ENCODE peak calls at places on chromosomes 5 and 9, in four cellular contexts. One of them, this sample, is unnamed. For H3K4me1, the result is how much of the 10 kb centered on the place peaks cover.

GRCh38 chr5:132274050-132274869 is 16.8 kb downstream of the PDLIM4 start:
- DNase-seq in HepG2: no peak
- DNase-seq in mesenchymal stem cell: no peak
- DNase-seq in colonic mucosa: peak
- DNase-seq in this sample: peak

GRCh38 chr5:135310328-135310989 is 88.6 kb downstream of the MACROH2A1 start:
- DNase-seq in colonic mucosa: no peak
- DNase-seq in mesenchymal stem cell: peak
- DNase-seq in HepG2: no peak
- DNase-seq in this sample: no peak

GRCh38 chr9:131273146-131273545 is 3.2 kb downstream of the FAM78A start:
- DNase-seq in mesenchymal stem cell: no peak
- DNase-seq in HepG2: no peak
- DNase-seq in colonic mucosa: no peak
- DNase-seq in this sample: no peak

GRCh38 chr9:111148390-111148993 is 110.2 kb upstream of the LPAR1 start:
- DNase-seq in colonic mucosa: no peak
- DNase-seq in HepG2: no peak
- DNase-seq in mesenchymal stem cell: peak
- DNase-seq in this sample: no peak

GRCh38 chr9:120612218-120612617 is 32.3 kb upstream of the CDK5RAP2 start:
- DNase-seq in HepG2: no peak
- DNase-seq in colonic mucosa: no peak
- DNase-seq in mesenchymal stem cell: no peak
- DNase-seq in this sample: no peak

GRCh38 chr5:133331866-133332731 is 280.2 kb downstream of the FSTL4 start:
- DNase-seq in colonic mucosa: no peak
- DNase-seq in HepG2: no peak
- DNase-seq in mesenchymal stem cell: no peak
- DNase-seq in this sample: no peak

GRCh38 chr5:36442352-36442751 is 140.7 kb upstream of the RANBP3L start:
- DNase-seq in HepG2: peak
- DNase-seq in mesenchymal stem cell: no peak
- DNase-seq in colonic mucosa: no peak
- DNase-seq in this sample: no peak

GRCh38 chr9:92455217-92455616 is 27.1 kb downstream of the ASPN start:
- DNase-seq in colonic mucosa: no peak
- DNase-seq in mesenchymal stem cell: no peak
- DNase-seq in HepG2: peak
- DNase-seq in this sample: peak

GRCh38 chr5:167207081-167207480 is 1084.4 kb upstream of the WWC1 start:
- DNase-seq in colonic mucosa: no peak
- DNase-seq in mesenchymal stem cell: no peak
- DNase-seq in HepG2: no peak
- DNase-seq in this sample: no peak

GRCh38 chr5:139592289-139592688 is 31.1 kb downstream of the UBE2D2 start:
- DNase-seq in HepG2: no peak
- DNase-seq in colonic mucosa: no peak
- DNase-seq in mesenchymal stem cell: no peak
- DNase-seq in this sample: no peak

GRCh38 chr5:7494446-7495132 is 98.7 kb downstream of the ADCY2 start:
- DNase-seq in mesenchymal stem cell: no peak
- DNase-seq in colonic mucosa: no peak
- DNase-seq in HepG2: no peak
- DNase-seq in this sample: no peak

GRCh38 chr9:5509573-5509972 is 758 bp upstream of the PDCD1LG2 start:
- DNase-seq in mesenchymal stem cell: peak
- DNase-seq in HepG2: no peak
- DNase-seq in colonic mucosa: no peak
- DNase-seq in this sample: no peak

GRCh38 chr9:13113751-13114150 is 165.7 kb downstream of the MPDZ start:
- DNase-seq in HepG2: no peak
- DNase-seq in mesenchymal stem cell: no peak
- DNase-seq in colonic mucosa: no peak
- DNase-seq in this sample: no peak

GRCh38 chr9:84371737-84372136 is 31.2 kb upstream of the SLC28A3 start:
- DNase-seq in mesenchymal stem cell: peak
- DNase-seq in HepG2: peak
- DNase-seq in colonic mucosa: no peak
- DNase-seq in this sample: no peak

GRCh38 chr9:127741831-127742434 is 6.8 kb upstream of the TOR2A start:
- DNase-seq in mesenchymal stem cell: peak
- DNase-seq in HepG2: peak
- DNase-seq in colonic mucosa: peak
- DNase-seq in this sample: peak

GRCh38 chr9:114930063-114930812 is at the start of gene TNFSF8:
- DNase-seq in mesenchymal stem cell: no peak
- DNase-seq in colonic mucosa: peak
- DNase-seq in HepG2: no peak
- DNase-seq in this sample: peak

GRCh38 chr5:132226516-132227234 is 978 bp downstream of the P4HA2 start:
- DNase-seq in colonic mucosa: peak
- DNase-seq in mesenchymal stem cell: no peak
- DNase-seq in HepG2: no peak
- DNase-seq in this sample: no peak

GRCh38 chr9:123954921-123955320 is 25.0 kb upstream of the DENND1A start:
- DNase-seq in colonic mucosa: no peak
- DNase-seq in HepG2: no peak
- DNase-seq in mesenchymal stem cell: peak
- DNase-seq in this sample: no peak

GRCh38 chr9:76365028-76365427 is 29.2 kb downstream of the RFK start:
- DNase-seq in HepG2: peak
- DNase-seq in colonic mucosa: no peak
- DNase-seq in mesenchymal stem cell: no peak
- DNase-seq in this sample: peak

GRCh38 chr5:6581559-6582426 is 51.1 kb downstream of the NSUN2 start:
- DNase-seq in HepG2: no peak
- DNase-seq in mesenchymal stem cell: no peak
- DNase-seq in colonic mucosa: no peak
- DNase-seq in this sample: no peak

GRCh38 chr9:135905380-135906282 is 1.7 kb downstream of the CAMSAP1 start:
- DNase-seq in HepG2: no peak
- DNase-seq in colonic mucosa: no peak
- DNase-seq in mesenchymal stem cell: peak
- DNase-seq in this sample: peak

DNA sequence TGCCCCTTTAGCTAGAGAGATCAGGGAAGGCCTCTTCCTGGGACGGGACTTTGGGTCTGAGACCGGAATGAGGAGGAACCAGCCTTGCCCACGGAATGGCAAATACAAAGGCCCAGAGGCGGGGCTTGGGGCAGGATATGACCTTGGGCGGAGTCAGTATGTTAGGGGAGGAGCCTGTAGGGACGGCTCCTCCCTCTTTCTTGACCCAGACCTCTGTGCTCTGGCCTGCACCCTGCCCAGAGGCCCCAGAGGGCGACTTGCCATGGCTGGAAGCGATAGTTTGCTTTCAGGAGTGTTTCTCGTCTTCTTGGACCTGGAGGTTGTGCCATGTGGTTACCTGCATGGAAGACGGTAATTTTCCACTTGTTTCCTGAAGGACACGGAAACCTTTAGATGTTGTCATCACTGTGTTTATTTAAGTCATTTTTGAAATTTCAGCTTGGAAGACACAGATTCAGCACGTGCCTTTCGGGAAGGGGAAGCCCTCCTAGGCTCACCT is 85.6 kb downstream of the DAB2IP start:
- DNase-seq in colonic mucosa: peak
- DNase-seq in HepG2: peak
- DNase-seq in mesenchymal stem cell: no peak
- DNase-seq in this sample: peak
- H3K4me3 ChIP-seq in colonic mucosa: peak
- H3K4me3 ChIP-seq in HepG2: peak
- H3K4me3 ChIP-seq in mesenchymal stem cell: peak
- H3K4me3 ChIP-seq in this sample: peak

GRCh38 chr5:169577966-169578365 is 5.6 kb upstream of the SPDL1 start:
- DNase-seq in colonic mucosa: no peak
- DNase-seq in HepG2: no peak
- DNase-seq in mesenchymal stem cell: no peak
- DNase-seq in this sample: no peak
- H3K4me1 ChIP-seq in colonic mucosa: under half
- H3K4me1 ChIP-seq in HepG2: under half
- H3K4me1 ChIP-seq in mesenchymal stem cell: under half
- H3K4me1 ChIP-seq in this sample: under half

GRCh38 chr9:94948567-94949235 is 222.2 kb downstream of the AOPEP start:
- DNase-seq in mesenchymal stem cell: no peak
- DNase-seq in HepG2: no peak
- DNase-seq in colonic mucosa: no peak
- DNase-seq in this sample: no peak

GRCh38 chr9:94949330-94949729 is 222.8 kb downstream of the AOPEP start:
- DNase-seq in mesenchymal stem cell: no peak
- DNase-seq in colonic mucosa: no peak
- DNase-seq in HepG2: no peak
- DNase-seq in this sample: no peak

GRCh38 chr9:94944623-94945022 is 218.1 kb downstream of the AOPEP start:
- DNase-seq in mesenchymal stem cell: peak
- DNase-seq in colonic mucosa: no peak
- DNase-seq in HepG2: no peak
- DNase-seq in this sample: no peak

GRCh38 chr9:94946256-94946655 is 219.8 kb downstream of the AOPEP start:
- DNase-seq in mesenchymal stem cell: no peak
- DNase-seq in HepG2: no peak
- DNase-seq in colonic mucosa: no peak
- DNase-seq in this sample: no peak

DNA sequence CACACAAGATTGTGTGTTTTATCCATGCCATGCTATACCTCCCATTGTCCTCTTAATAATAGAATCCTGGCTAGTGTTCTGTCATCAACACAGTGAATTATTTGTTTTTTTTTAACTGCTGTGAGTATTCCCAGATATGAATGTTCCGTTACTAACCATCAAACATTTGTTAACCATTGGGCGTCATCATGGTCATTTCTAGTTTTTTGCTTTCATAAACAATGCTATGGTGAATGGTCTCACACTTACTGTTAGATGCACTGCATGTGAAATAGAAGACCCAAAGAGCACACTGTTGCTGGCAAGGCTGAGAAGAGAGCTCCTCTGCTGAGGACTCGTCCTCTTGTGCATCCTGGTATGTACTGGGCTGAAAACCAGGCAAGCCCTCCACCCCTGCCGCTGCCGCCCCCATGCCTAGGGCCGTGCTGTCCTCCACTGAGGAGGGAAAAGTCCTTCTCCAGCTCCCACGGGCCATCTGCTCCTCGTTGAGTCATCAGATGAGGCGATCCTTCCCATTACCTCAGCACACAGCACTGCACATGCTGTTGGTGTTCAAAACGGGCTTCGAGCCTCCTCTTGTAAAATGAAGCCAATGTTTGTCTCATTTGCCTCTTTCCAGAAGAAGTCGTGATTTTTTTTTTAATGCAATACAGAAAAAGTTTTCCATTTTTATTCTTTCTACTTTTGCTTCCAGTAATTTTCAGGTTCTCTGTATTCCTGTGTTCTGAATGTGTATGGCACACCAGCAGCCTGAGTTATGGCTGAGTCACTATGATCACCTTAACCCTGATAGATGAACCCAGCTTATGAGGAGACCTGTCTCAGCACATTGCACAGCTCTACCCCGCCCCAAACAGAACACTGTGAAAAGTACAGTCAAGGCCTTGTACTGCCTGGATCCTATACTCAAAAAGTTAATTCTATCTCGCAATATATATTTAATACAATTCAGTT is 219.0 kb downstream of the AOPEP start:
- DNase-seq in HepG2: no peak
- DNase-seq in mesenchymal stem cell: peak
- DNase-seq in colonic mucosa: no peak
- DNase-seq in this sample: peak
- H3K27ac ChIP-seq in HepG2: no peak
- H3K27ac ChIP-seq in mesenchymal stem cell: peak
- H3K27ac ChIP-seq in colonic mucosa: peak
- H3K27ac ChIP-seq in this sample: no peak

DNA sequence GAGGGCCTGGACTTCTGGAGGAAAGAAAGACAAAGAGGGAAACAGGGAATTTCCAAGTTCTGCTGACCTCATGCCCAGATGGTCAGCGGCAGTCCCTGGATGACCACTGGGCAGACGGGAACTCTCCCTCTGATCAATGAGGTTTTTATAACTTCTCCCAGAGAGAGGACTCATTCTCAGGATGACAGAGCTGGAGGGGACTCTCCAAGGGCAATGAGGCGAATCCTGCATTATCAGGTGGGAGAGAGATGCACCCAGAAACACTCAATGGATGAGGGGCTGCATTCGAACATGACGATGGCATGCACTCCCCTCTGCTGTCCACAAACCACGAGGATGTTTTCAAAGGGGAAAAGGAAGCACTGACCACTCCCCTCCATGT is 12.7 kb downstream of the TNIP1 start:
- DNase-seq in mesenchymal stem cell: peak
- DNase-seq in colonic mucosa: no peak
- DNase-seq in HepG2: no peak
- DNase-seq in this sample: no peak
- H3K4me3 ChIP-seq in mesenchymal stem cell: no peak
- H3K4me3 ChIP-seq in colonic mucosa: no peak
- H3K4me3 ChIP-seq in HepG2: no peak
- H3K4me3 ChIP-seq in this sample: no peak

This sample was measured in small intestine.